ENCODE peak calls at places on chromosomes 13 and 19, in five cellular contexts. One of them, this sample, is unnamed.

GRCh38 chr19:49338691-49339363 is 3.6 kb downstream of the CD37 start:
- DNase-seq in HCT116: no peak
- DNase-seq in neural progenitor cell: peak; percentile 98
- DNase-seq in fibroblast of lung: peak; percentile 19
- DNase-seq in GM23248: peak; percentile 55
- DNase-seq in this sample: no peak

GRCh38 chr13:71672527-71672926 is 194.5 kb downstream of the DACH1 start:
- DNase-seq in HCT116: no peak
- DNase-seq in neural progenitor cell: no peak
- DNase-seq in fibroblast of lung: peak; percentile 42
- DNase-seq in GM23248: no peak
- DNase-seq in this sample: no peak

GRCh38 chr13:54733639-54734038 is 1705.0 kb downstream of the OLFM4 start:
- DNase-seq in HCT116: no peak
- DNase-seq in neural progenitor cell: peak; percentile 60
- DNase-seq in fibroblast of lung: no peak
- DNase-seq in GM23248: no peak
- DNase-seq in this sample: no peak

GRCh38 chr13:50731400-50731799 is 112.1 kb downstream of the DLEU7 start:
- DNase-seq in HCT116: no peak
- DNase-seq in neural progenitor cell: no peak
- DNase-seq in fibroblast of lung: peak; percentile 63
- DNase-seq in GM23248: peak; percentile 82
- DNase-seq in this sample: no peak

GRCh38 chr19:7013678-7014077 is 7.6 kb downstream of the MBD3L2B start:
- DNase-seq in HCT116: no peak
- DNase-seq in neural progenitor cell: no peak
- DNase-seq in fibroblast of lung: no peak
- DNase-seq in GM23248: peak; percentile 42
- DNase-seq in this sample: no peak

GRCh38 chr13:27657724-27658123 is 36.0 kb downstream of the POLR1D start:
- DNase-seq in HCT116: no peak
- DNase-seq in neural progenitor cell: no peak
- DNase-seq in fibroblast of lung: no peak
- DNase-seq in GM23248: no peak
- DNase-seq in this sample: no peak

GRCh38 chr19:30862876-30863275 is 486.4 kb downstream of the TSHZ3 start:
- DNase-seq in HCT116: no peak
- DNase-seq in neural progenitor cell: no peak
- DNase-seq in fibroblast of lung: no peak
- DNase-seq in GM23248: no peak
- DNase-seq in this sample: no peak

GRCh38 chr19:18164072-18164471 is 9.5 kb upstream of the IFI30 start:
- DNase-seq in HCT116: no peak
- DNase-seq in neural progenitor cell: no peak
- DNase-seq in fibroblast of lung: no peak
- DNase-seq in GM23248: no peak
- DNase-seq in this sample: no peak

GRCh38 chr19:16541526-16542044 is 652 bp downstream of the CHERP start:
- DNase-seq in HCT116: no peak
- DNase-seq in neural progenitor cell: peak; percentile 51
- DNase-seq in fibroblast of lung: no peak
- DNase-seq in GM23248: peak; percentile 58
- DNase-seq in this sample: peak; percentile 44

GRCh38 chr19:916645-917322 is 349 bp upstream of the KISS1R start:
- DNase-seq in HCT116: no peak
- DNase-seq in neural progenitor cell: peak; percentile 71
- DNase-seq in fibroblast of lung: no peak
- DNase-seq in GM23248: no peak
- DNase-seq in this sample: no peak

GRCh38 chr19:2050991-2051770 is at the start of gene MKNK2:
- DNase-seq in HCT116: no peak
- DNase-seq in neural progenitor cell: peak; percentile 97
- DNase-seq in fibroblast of lung: peak; percentile 87
- DNase-seq in GM23248: peak; percentile 96
- DNase-seq in this sample: peak; percentile 95

GRCh38 chr19:1066748-1067340 is at the start of gene ARHGAP45:
- DNase-seq in HCT116: no peak
- DNase-seq in neural progenitor cell: peak; percentile 52
- DNase-seq in fibroblast of lung: no peak
- DNase-seq in GM23248: peak; percentile 63
- DNase-seq in this sample: peak; percentile 89

GRCh38 chr19:3725640-3726310 is 17.6 kb downstream of the TJP3 start:
- DNase-seq in HCT116: peak; percentile 73
- DNase-seq in neural progenitor cell: peak; percentile 82
- DNase-seq in fibroblast of lung: no peak
- DNase-seq in GM23248: no peak
- DNase-seq in this sample: peak; percentile 70

GRCh38 chr13:30112602-30113435 is 194.5 kb downstream of the KATNAL1 start:
- DNase-seq in HCT116: peak; percentile 61
- DNase-seq in neural progenitor cell: peak; percentile 87
- DNase-seq in fibroblast of lung: peak; percentile 90
- DNase-seq in GM23248: peak; percentile 92
- DNase-seq in this sample: peak; percentile 56

GRCh38 chr13:91647361-91647970 is 249.0 kb downstream of the GPC5 start:
- DNase-seq in HCT116: no peak
- DNase-seq in neural progenitor cell: peak; percentile 60
- DNase-seq in fibroblast of lung: peak; percentile 81
- DNase-seq in GM23248: peak; percentile 5
- DNase-seq in this sample: no peak

GRCh38 chr13:20461860-20462532 is 63.7 kb downstream of the CRYL1 start:
- DNase-seq in HCT116: no peak
- DNase-seq in neural progenitor cell: no peak
- DNase-seq in fibroblast of lung: no peak
- DNase-seq in GM23248: no peak
- DNase-seq in this sample: no peak

GRCh38 chr13:99380921-99381645 is 73.9 kb upstream of the GPR183 start:
- DNase-seq in HCT116: no peak
- DNase-seq in neural progenitor cell: no peak
- DNase-seq in fibroblast of lung: no peak
- DNase-seq in GM23248: no peak
- DNase-seq in this sample: no peak

GRCh38 chr19:15813916-15814315 is 1.5 kb downstream of the OR10H1 start:
- DNase-seq in HCT116: no peak
- DNase-seq in neural progenitor cell: no peak
- DNase-seq in fibroblast of lung: no peak
- DNase-seq in GM23248: no peak
- DNase-seq in this sample: no peak

GRCh38 chr13:43937839-43938238 is 58.1 kb downstream of the LACC1 start:
- DNase-seq in HCT116: no peak
- DNase-seq in neural progenitor cell: no peak
- DNase-seq in fibroblast of lung: no peak
- DNase-seq in GM23248: no peak
- DNase-seq in this sample: no peak

GRCh38 chr13:40477623-40478608 is 188.5 kb downstream of the FOXO1 start:
- DNase-seq in HCT116: no peak
- DNase-seq in neural progenitor cell: peak; percentile 18
- DNase-seq in fibroblast of lung: peak; percentile 17
- DNase-seq in GM23248: no peak
- DNase-seq in this sample: no peak

GRCh38 chr19:46732172-46732938 is 13.5 kb upstream of the FKRP start:
- DNase-seq in HCT116: no peak
- DNase-seq in neural progenitor cell: no peak
- DNase-seq in fibroblast of lung: no peak
- DNase-seq in GM23248: no peak
- DNase-seq in this sample: no peak

GRCh38 chr19:43777163-43777700 is 3.5 kb downstream of the KCNN4 start:
- DNase-seq in HCT116: no peak
- DNase-seq in neural progenitor cell: no peak
- DNase-seq in fibroblast of lung: no peak
- DNase-seq in GM23248: peak; percentile 37
- DNase-seq in this sample: no peak

GRCh38 chr13:19927117-19927734 is 31.3 kb upstream of the ZMYM2 start:
- DNase-seq in HCT116: peak; percentile 62
- DNase-seq in neural progenitor cell: peak; percentile 22
- DNase-seq in fibroblast of lung: peak; percentile 55
- DNase-seq in GM23248: peak; percentile 34
- DNase-seq in this sample: peak; percentile 28

GRCh38 chr13:54183728-54184127 is 1155.1 kb downstream of the OLFM4 start:
- DNase-seq in HCT116: no peak
- DNase-seq in neural progenitor cell: no peak
- DNase-seq in fibroblast of lung: no peak
- DNase-seq in GM23248: no peak
- DNase-seq in this sample: no peak

GRCh38 chr19:49409441-49410029 is 13.7 kb downstream of the PTH2 start:
- DNase-seq in HCT116: no peak
- DNase-seq in neural progenitor cell: no peak
- DNase-seq in fibroblast of lung: no peak
- DNase-seq in GM23248: no peak
- DNase-seq in this sample: no peak

GRCh38 chr13:46160474-46161066 is 21.4 kb downstream of the LCP1 start:
- DNase-seq in HCT116: peak; percentile 48
- DNase-seq in neural progenitor cell: peak; percentile 53
- DNase-seq in fibroblast of lung: peak; percentile 72
- DNase-seq in GM23248: peak; percentile 62
- DNase-seq in this sample: no peak

GRCh38 chr13:63942372-63942771 is 2526.7 kb upstream of the PCDH20 start:
- DNase-seq in HCT116: no peak
- DNase-seq in neural progenitor cell: no peak
- DNase-seq in fibroblast of lung: peak; percentile 57
- DNase-seq in GM23248: no peak
- DNase-seq in this sample: no peak

GRCh38 chr13:63948045-63948444 is 2532.4 kb upstream of the PCDH20 start:
- DNase-seq in HCT116: no peak
- DNase-seq in neural progenitor cell: no peak
- DNase-seq in fibroblast of lung: peak; percentile 58
- DNase-seq in GM23248: no peak
- DNase-seq in this sample: no peak

GRCh38 chr13:63944896-63945295 is 2529.2 kb upstream of the PCDH20 start:
- DNase-seq in HCT116: no peak
- DNase-seq in neural progenitor cell: no peak
- DNase-seq in fibroblast of lung: no peak
- DNase-seq in GM23248: no peak
- DNase-seq in this sample: no peak
- H2AFZ ChIP-seq in HCT116: no peak overlapping the region
- H2AFZ ChIP-seq in neural progenitor cell: no peak overlapping the region
- H2AFZ ChIP-seq in fibroblast of lung: no peak overlapping the region
- H2AFZ ChIP-seq in GM23248: no peak overlapping the region
- H2AFZ ChIP-seq in this sample: no peak overlapping the region

GRCh38 chr19:45668342-45668871 is 386 bp downstream of the GIPR start:
- DNase-seq in HCT116: no peak
- DNase-seq in neural progenitor cell: no peak
- DNase-seq in fibroblast of lung: no peak
- DNase-seq in GM23248: peak; percentile 57
- DNase-seq in this sample: no peak
- TF ChIP-seq EZH2 in HCT116: no peak
- TF ChIP-seq EZH2 in neural progenitor cell: no peak
- TF ChIP-seq EZH2 in fibroblast of lung: peak; percentile 67
- TF ChIP-seq EZH2 in GM23248: no peak
- TF ChIP-seq EZH2 in this sample: no peak

DNA sequence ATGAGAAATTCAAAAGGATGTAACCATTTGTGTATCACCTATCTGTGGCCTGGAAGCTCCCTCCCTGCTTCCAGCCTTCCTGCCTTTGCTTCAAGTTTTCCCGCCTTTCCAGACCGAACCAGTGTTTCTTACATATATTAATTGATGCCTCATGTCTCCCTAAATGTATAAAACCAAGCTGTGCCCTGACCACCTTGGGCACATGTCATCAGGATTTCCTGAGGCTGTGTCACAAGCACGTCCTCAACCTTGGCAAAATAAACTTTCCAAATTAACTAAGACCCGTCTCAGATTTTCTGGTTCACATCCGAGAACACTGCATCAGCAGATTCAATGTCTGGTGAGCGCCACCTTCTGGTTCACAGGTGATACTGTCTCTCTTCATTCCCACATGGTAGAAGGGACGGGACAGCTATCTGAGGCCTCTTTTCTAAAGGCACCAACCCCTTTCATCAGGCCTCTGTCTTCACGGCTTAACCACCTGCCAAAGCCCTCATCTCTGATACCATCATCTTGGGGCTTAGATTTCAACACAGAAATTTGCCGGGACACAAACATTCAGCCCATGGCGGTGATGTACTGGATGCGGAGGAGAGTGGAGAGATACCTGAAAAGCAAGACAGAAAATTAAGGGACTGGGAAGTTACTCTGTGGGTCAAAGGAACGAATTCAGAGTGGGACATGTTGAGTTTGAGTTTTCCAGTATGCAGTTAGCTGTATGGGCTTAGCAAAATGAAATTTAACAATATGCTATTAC is 58.7 kb upstream of the PABPC3 start:
- DNase-seq in HCT116: peak; percentile 55
- DNase-seq in neural progenitor cell: peak; percentile 82
- DNase-seq in fibroblast of lung: peak; percentile 73
- DNase-seq in GM23248: peak; percentile 82
- DNase-seq in this sample: peak; percentile 45
- H2AFZ ChIP-seq in HCT116: no peak overlapping the region
- H2AFZ ChIP-seq in neural progenitor cell: peak overlapping the region; percentile 55
- H2AFZ ChIP-seq in fibroblast of lung: no peak overlapping the region
- H2AFZ ChIP-seq in GM23248: no peak overlapping the region
- H2AFZ ChIP-seq in this sample: no peak overlapping the region

DNA sequence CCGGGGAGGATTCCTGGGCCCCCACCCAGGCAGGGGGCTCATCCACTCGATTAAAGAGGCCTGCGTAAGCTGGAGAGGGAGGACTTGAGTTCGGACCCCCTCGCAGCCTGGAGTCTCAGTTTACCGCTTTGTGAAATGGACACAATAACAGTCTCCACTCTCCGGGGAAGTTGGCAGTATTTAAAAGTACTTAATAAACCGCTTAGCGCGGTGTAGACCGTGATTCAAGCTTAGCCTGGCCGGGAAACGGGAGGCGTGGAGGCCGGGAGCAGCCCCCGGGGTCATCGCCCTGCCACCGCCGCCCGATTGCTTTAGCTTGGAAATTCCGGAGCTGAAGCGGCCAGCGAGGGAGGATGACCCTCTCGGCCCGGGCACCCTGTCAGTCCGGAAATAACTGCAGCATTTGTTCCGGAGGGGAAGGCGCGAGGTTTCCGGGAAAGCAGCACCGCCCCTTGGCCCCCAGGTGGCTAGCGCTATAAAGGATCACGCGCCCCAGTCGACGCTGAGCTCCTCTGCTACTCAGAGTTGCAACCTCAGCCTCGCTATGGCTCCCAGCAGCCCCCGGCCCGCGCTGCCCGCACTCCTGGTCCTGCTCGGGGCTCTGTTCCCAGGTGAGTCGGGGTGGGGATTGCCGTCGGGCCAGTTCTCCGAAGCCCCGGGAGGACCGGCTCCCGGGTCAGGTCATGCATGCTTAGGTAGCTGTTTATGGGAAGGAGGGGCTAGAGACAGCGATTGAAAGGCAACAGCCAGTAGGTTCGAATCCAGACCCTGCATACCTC is at the start of gene ICAM1:
- DNase-seq in HCT116: no peak
- DNase-seq in neural progenitor cell: peak; percentile 71
- DNase-seq in fibroblast of lung: peak; percentile 45
- DNase-seq in GM23248: peak; percentile 78
- DNase-seq in this sample: peak; percentile 86
- TF ChIP-seq EZH2 in HCT116: no peak
- TF ChIP-seq EZH2 in neural progenitor cell: peak; percentile 35
- TF ChIP-seq EZH2 in fibroblast of lung: peak; percentile 10
- TF ChIP-seq EZH2 in GM23248: no peak
- TF ChIP-seq EZH2 in this sample: no peak